ENCODE peak calls at places on chromosomes 2 and 18, in ten cellular contexts. G is upper lobe of right lung, Q is HCT116, W is endothelial cell of umbilical vein, V is PC-9, T is heart right ventricle, E is endodermal cell, I is AG04450, O is psoas muscle, N is adrenal gland. L is an unnamed sample.
A peak's percentile ranks its signal among the peaks of the same experiment; 100 is the strongest.

GRCh38 chr2:70127920-70128444 is 40.7 kb downstream of the PCBP1 start:
- DNase-seq in G (no peak), Q (no peak), W (no peak), V (no peak), T (no peak), E (no peak), I (no peak), O (no peak), N (no peak), L (peak; percentile 23)

GRCh38 chr2:117170897-117171296 is 643.6 kb upstream of the DDX18 start:
- DNase-seq in G (no peak), Q (no peak), W (no peak), V (no peak), T (no peak), E (no peak), I (no peak), O (no peak), N (no peak), L (no peak)

GRCh38 chr18:35635171-35635570 is 53.6 kb downstream of the GALNT1 start:
- DNase-seq in G (no peak), Q (no peak), W (peak; percentile 70), V (no peak), T (no peak), E (no peak), I (no peak), O (peak; percentile 53), N (no peak), L (no peak)

GRCh38 chr18:6315556-6316331 is 99.0 kb downstream of the L3MBTL4 start:
- DNase-seq in G (no peak), Q (no peak), W (no peak), V (no peak), T (no peak), E (no peak), I (no peak), O (no peak), N (no peak), L (no peak)

GRCh38 chr2:82476094-82476493 is 1983.0 kb downstream of the SUCLG1 start:
- DNase-seq in G (no peak), Q (no peak), W (no peak), V (no peak), T (no peak), E (no peak), I (no peak), O (no peak), N (no peak), L (no peak)

GRCh38 chr2:237731663-237732062 is 66.9 kb upstream of the RBM44 start:
- DNase-seq in G (no peak), Q (peak; percentile 23), W (peak; percentile 78), V (peak; percentile 77), T (no peak), E (no peak), I (no peak), O (peak; percentile 62), N (no peak), L (no peak)

GRCh38 chr2:23009545-23010149 is 375.3 kb upstream of the KLHL29 start:
- DNase-seq in G (no peak), Q (no peak), W (no peak), V (no peak), T (peak; percentile 20), E (no peak), I (no peak), O (peak; percentile 61), N (no peak), L (no peak)

GRCh38 chr2:239575931-239576445 is 175.2 kb upstream of the HDAC4 start:
- DNase-seq in G (peak; percentile 30), Q (no peak), W (no peak), V (no peak), T (no peak), E (no peak), I (no peak), O (peak; percentile 34), N (no peak), L (no peak)

GRCh38 chr2:218658671-218659257 is 659 bp downstream of the ZNF142 start:
- DNase-seq in G (no peak), Q (peak; percentile 66), W (peak; percentile 67), V (peak; percentile 49), T (no peak), E (peak; percentile 88), I (no peak), O (no peak), N (no peak), L (peak; percentile 30)

GRCh38 chr2:46520108-46520507 is 40.7 kb downstream of the TMEM247 start:
- DNase-seq in G (no peak), Q (no peak), W (no peak), V (no peak), T (no peak), E (no peak), I (no peak), O (no peak), N (no peak), L (no peak)

GRCh38 chr18:3973191-3973590 is 481.9 kb downstream of the DLGAP1 start:
- DNase-seq in G (no peak), Q (no peak), W (no peak), V (no peak), T (no peak), E (no peak), I (no peak), O (no peak), N (no peak), L (no peak)

GRCh38 chr18:3966985-3967856 is 487.9 kb downstream of the DLGAP1 start:
- DNase-seq in G (no peak), Q (no peak), W (no peak), V (no peak), T (peak; percentile 53), E (peak; percentile 67), I (no peak), O (no peak), N (peak; percentile 36), L (peak; percentile 9)

GRCh38 chr18:3972291-3972985 is 482.7 kb downstream of the DLGAP1 start:
- DNase-seq in G (no peak), Q (no peak), W (no peak), V (no peak), T (no peak), E (peak; percentile 80), I (no peak), O (no peak), N (no peak), L (no peak)

GRCh38 chr18:3966246-3966984 is 488.7 kb downstream of the DLGAP1 start:
- DNase-seq in G (no peak), Q (no peak), W (no peak), V (no peak), T (no peak), E (no peak), I (no peak), O (no peak), N (peak; percentile 35), L (no peak)

DNA sequence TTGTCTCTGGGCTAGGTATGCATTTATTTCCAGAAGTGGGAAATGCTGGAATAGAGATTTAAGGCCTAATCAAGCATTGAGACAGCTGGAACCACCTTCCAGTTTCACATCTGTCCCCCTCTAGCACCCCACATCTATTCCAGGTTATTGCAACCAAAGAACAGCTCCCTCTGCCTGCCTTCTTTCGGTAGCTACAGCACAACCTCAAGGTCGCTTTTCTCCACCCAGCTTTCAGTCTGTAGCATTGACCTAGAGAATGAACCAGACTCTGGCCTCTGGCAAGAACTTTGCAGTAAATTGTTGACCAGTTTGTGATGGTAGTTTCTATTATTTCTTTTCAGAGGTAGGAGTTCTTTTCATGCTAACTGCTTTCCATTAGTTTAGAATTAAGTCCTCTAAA is 484.2 kb downstream of the DLGAP1 start:
- DNase-seq in G (no peak), Q (no peak), W (no peak), V (no peak), T (peak; percentile 15), E (no peak), I (no peak), O (no peak), N (peak; percentile 40), L (peak; percentile 55)
- TF ChIP-seq CTCF in G (no peak), Q (peak; percentile 34), W (no peak), V (no peak), T (no peak), E (peak; percentile 73), I (peak; percentile 1), O (no peak), N (peak; percentile 31), L (no peak)

GRCh38 chr2:155982111-155982510 is 350.4 kb downstream of the NR4A2 start:
- DNase-seq in G (no peak), Q (no peak), W (no peak), V (no peak), T (no peak), E (no peak), I (no peak), O (no peak), N (no peak), L (no peak)
- H3K27ac ChIP-seq in G (no peak overlapping the region), Q (no peak overlapping the region), W (no peak overlapping the region), V (no peak overlapping the region), T (no peak overlapping the region), E (no peak overlapping the region), I (no peak overlapping the region), O (no peak overlapping the region), N (no peak overlapping the region), L (no peak overlapping the region)

GRCh38 chr18:56445422-56445821 is 193.0 kb downstream of the TXNL1 start:
- DNase-seq in G (no peak), Q (no peak), W (no peak), V (no peak), T (no peak), E (no peak), I (no peak), O (no peak), N (no peak), L (no peak)

GRCh38 chr18:56447972-56448371 is 190.4 kb downstream of the TXNL1 start:
- DNase-seq in G (no peak), Q (no peak), W (no peak), V (no peak), T (no peak), E (no peak), I (no peak), O (no peak), N (no peak), L (peak; percentile 10)

DNA sequence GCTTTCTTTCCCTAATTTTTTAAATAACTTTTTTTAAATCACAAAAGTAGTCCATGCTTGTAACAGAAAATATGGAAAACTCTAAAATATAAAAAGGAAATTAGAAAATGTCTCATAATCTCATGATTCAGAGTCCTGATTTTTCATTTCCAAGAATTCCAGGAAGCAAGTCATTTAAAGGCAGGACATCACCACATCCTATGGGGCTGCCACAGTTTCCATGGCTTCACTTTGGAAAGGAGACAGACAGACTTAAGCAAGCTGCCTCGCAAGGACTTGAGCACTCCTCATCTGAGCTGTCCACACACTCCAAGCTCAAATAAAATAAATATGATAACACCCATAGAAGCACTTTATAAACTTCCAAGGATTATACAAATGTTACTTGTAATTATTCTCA is 194.9 kb downstream of the TXNL1 start:
- DNase-seq in G (no peak), Q (no peak), W (peak; percentile 72), V (no peak), T (no peak), E (no peak), I (no peak), O (no peak), N (no peak), L (no peak)
- TF ChIP-seq CTCF in G (no peak), Q (no peak), W (no peak), V (no peak), T (no peak), E (no peak), I (no peak), O (no peak), N (no peak), L (no peak)

DNA sequence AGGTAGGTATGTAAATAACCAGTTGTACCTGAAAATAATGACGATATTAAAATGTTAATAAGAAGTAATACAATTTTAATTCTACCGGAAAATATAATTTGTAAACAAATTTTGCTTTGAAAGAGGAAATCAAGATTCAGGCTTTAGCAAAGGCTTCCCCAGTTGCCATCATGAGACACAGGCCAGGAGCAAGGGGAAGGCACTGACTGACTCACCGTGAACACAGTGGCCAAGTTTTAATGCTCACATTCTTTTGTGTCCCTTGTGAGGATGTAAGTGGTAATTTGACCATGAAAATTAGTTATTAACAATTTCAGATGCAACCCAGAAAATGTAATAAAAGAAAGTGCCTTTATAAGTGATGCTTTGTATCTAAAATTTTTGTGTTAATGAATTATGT is 164.1 kb downstream of the GREB1L start:
- DNase-seq in G (no peak), Q (no peak), W (no peak), V (no peak), T (no peak), E (no peak), I (no peak), O (no peak), N (no peak), L (no peak)
- H3K27ac ChIP-seq in G (no peak overlapping the region), Q (no peak overlapping the region), W (no peak overlapping the region), V (no peak overlapping the region), T (no peak overlapping the region), E (no peak overlapping the region), I (no peak overlapping the region), O (no peak overlapping the region), N (no peak overlapping the region), L (no peak overlapping the region)